ENCODE peak calls at places on chromosomes 5 and 9, in five cellular contexts. Z, G, T, P and C are unnamed samples.

GRCh38 chr5:113052041-113052795 is 75.6 kb downstream of the DCP2 start:
- DNase-seq in Z (no peak), G (no peak), T (no peak), P (no peak), C (no peak)

GRCh38 chr9:69465473-69465872 is 140.5 kb downstream of the ENTREP1 start:
- DNase-seq in Z (no peak), G (no peak), T (no peak), P (no peak), C (no peak)

GRCh38 chr5:171272996-171273970 is 35.8 kb upstream of the TLX3 start:
- DNase-seq in Z (peak), G (no peak), T (no peak), P (no peak), C (peak)

GRCh38 chr5:126965061-126965475 is 65.3 kb downstream of the MARCHF3 start:
- DNase-seq in Z (no peak), G (no peak), T (no peak), P (no peak), C (no peak)

GRCh38 chr9:72280913-72281500 is 84.0 kb downstream of the ZFAND5 start:
- DNase-seq in Z (peak), G (peak), T (peak), P (peak), C (peak)

GRCh38 chr5:103247120-103247519 is 11.4 kb upstream of the MACIR start:
- DNase-seq in Z (no peak), G (no peak), T (no peak), P (no peak), C (no peak)

GRCh38 chr9:99377790-99378775 is 156.0 kb downstream of the SEC61B start:
- DNase-seq in Z (no peak), G (no peak), T (no peak), P (no peak), C (peak)

GRCh38 chr5:97735209-97735608 is 552.2 kb upstream of the RIOK2 start:
- DNase-seq in Z (no peak), G (no peak), T (no peak), P (no peak), C (no peak)

GRCh38 chr5:56490971-56491468 is 257.9 kb upstream of the ANKRD55 start:
- DNase-seq in Z (peak), G (no peak), T (no peak), P (no peak), C (no peak)

GRCh38 chr9:15192856-15193255 is 114.2 kb downstream of the TTC39B start:
- DNase-seq in Z (no peak), G (no peak), T (no peak), P (no peak), C (no peak)